ENCODE peak calls at places on chromosomes 13 and 19, in six cellular contexts. One of them, this sample, is unnamed.

GRCh38 chr13:30116379-30116778 is 191.0 kb downstream of the KATNAL1 start:
- DNase-seq in Caco-2: no peak
- DNase-seq in CD4-positive, alpha-beta memory T cell: no peak
- DNase-seq in H1: no peak
- DNase-seq in thoracic aorta: no peak
- DNase-seq in endothelial cell of umbilical vein: no peak
- DNase-seq in this sample: no peak

GRCh38 chr13:102286326-102286725 is 115.5 kb downstream of the FGF14 start:
- DNase-seq in Caco-2: no peak
- DNase-seq in endothelial cell of umbilical vein: no peak
- DNase-seq in CD4-positive, alpha-beta memory T cell: no peak
- DNase-seq in thoracic aorta: no peak
- DNase-seq in H1: no peak
- DNase-seq in this sample: no peak

GRCh38 chr19:13899912-13900584 is 5.9 kb downstream of the BRME1 start:
- DNase-seq in thoracic aorta: no peak
- DNase-seq in CD4-positive, alpha-beta memory T cell: no peak
- DNase-seq in Caco-2: no peak
- DNase-seq in endothelial cell of umbilical vein: no peak
- DNase-seq in H1: no peak
- DNase-seq in this sample: no peak

GRCh38 chr19:18845961-18846360 is 14.2 kb downstream of the UPF1 start:
- DNase-seq in Caco-2: no peak
- DNase-seq in endothelial cell of umbilical vein: no peak
- DNase-seq in thoracic aorta: no peak
- DNase-seq in CD4-positive, alpha-beta memory T cell: no peak
- DNase-seq in H1: no peak
- DNase-seq in this sample: no peak

GRCh38 chr19:38812841-38813320 is at the start of gene LGALS4:
- DNase-seq in endothelial cell of umbilical vein: no peak
- DNase-seq in H1: no peak
- DNase-seq in thoracic aorta: no peak
- DNase-seq in CD4-positive, alpha-beta memory T cell: no peak
- DNase-seq in Caco-2: no peak
- DNase-seq in this sample: no peak

GRCh38 chr19:40217921-40218890 is at the start of gene TTC9B:
- DNase-seq in H1: peak; percentile 46
- DNase-seq in endothelial cell of umbilical vein: no peak
- DNase-seq in Caco-2: no peak
- DNase-seq in thoracic aorta: no peak
- DNase-seq in CD4-positive, alpha-beta memory T cell: peak; percentile 50
- DNase-seq in this sample: no peak

GRCh38 chr13:32894589-32895001 is 121.6 kb upstream of the KL start:
- DNase-seq in endothelial cell of umbilical vein: no peak
- DNase-seq in Caco-2: no peak
- DNase-seq in thoracic aorta: no peak
- DNase-seq in CD4-positive, alpha-beta memory T cell: no peak
- DNase-seq in H1: no peak
- DNase-seq in this sample: peak; percentile 37

GRCh38 chr19:6529351-6529750 is 1.5 kb upstream of the TNFSF9 start:
- DNase-seq in H1: no peak
- DNase-seq in CD4-positive, alpha-beta memory T cell: no peak
- DNase-seq in thoracic aorta: no peak
- DNase-seq in Caco-2: no peak
- DNase-seq in endothelial cell of umbilical vein: no peak
- DNase-seq in this sample: no peak

GRCh38 chr19:13613447-13613846 is 107.2 kb upstream of the CACNA1A start:
- DNase-seq in H1: no peak
- DNase-seq in CD4-positive, alpha-beta memory T cell: no peak
- DNase-seq in endothelial cell of umbilical vein: no peak
- DNase-seq in thoracic aorta: no peak
- DNase-seq in Caco-2: no peak
- DNase-seq in this sample: no peak

GRCh38 chr19:28292822-28293500 is 920.0 kb downstream of the UQCRFS1 start:
- DNase-seq in Caco-2: no peak
- DNase-seq in H1: no peak
- DNase-seq in CD4-positive, alpha-beta memory T cell: no peak
- DNase-seq in thoracic aorta: no peak
- DNase-seq in endothelial cell of umbilical vein: peak; percentile 30
- DNase-seq in this sample: peak; percentile 87

GRCh38 chr19:15180451-15181390 is 20.1 kb downstream of the NOTCH3 start:
- DNase-seq in thoracic aorta: no peak
- DNase-seq in endothelial cell of umbilical vein: no peak
- DNase-seq in CD4-positive, alpha-beta memory T cell: no peak
- DNase-seq in H1: no peak
- DNase-seq in Caco-2: peak; percentile 48
- DNase-seq in this sample: no peak

GRCh38 chr13:108213946-108214345 is 1.4 kb downstream of the LIG4 start:
- DNase-seq in endothelial cell of umbilical vein: no peak
- DNase-seq in Caco-2: no peak
- DNase-seq in H1: no peak
- DNase-seq in CD4-positive, alpha-beta memory T cell: no peak
- DNase-seq in thoracic aorta: no peak
- DNase-seq in this sample: no peak

GRCh38 chr19:48006762-48007161 is 12.3 kb downstream of the ELSPBP1 start:
- DNase-seq in thoracic aorta: no peak
- DNase-seq in Caco-2: peak; percentile 32
- DNase-seq in endothelial cell of umbilical vein: no peak
- DNase-seq in H1: peak; percentile 1
- DNase-seq in CD4-positive, alpha-beta memory T cell: no peak
- DNase-seq in this sample: no peak

GRCh38 chr13:45195421-45195820 is 5.4 kb downstream of the KCTD4 start:
- DNase-seq in CD4-positive, alpha-beta memory T cell: no peak
- DNase-seq in endothelial cell of umbilical vein: peak; percentile 63
- DNase-seq in H1: no peak
- DNase-seq in thoracic aorta: no peak
- DNase-seq in Caco-2: no peak
- DNase-seq in this sample: no peak

GRCh38 chr13:113744197-113745000 is 14.6 kb upstream of the TMEM255B start:
- DNase-seq in thoracic aorta: no peak
- DNase-seq in endothelial cell of umbilical vein: no peak
- DNase-seq in Caco-2: no peak
- DNase-seq in H1: no peak
- DNase-seq in CD4-positive, alpha-beta memory T cell: no peak
- DNase-seq in this sample: no peak

GRCh38 chr13:48656621-48657020 is 2.9 kb downstream of the CYSLTR2 start:
- DNase-seq in H1: no peak
- DNase-seq in CD4-positive, alpha-beta memory T cell: no peak
- DNase-seq in thoracic aorta: no peak
- DNase-seq in endothelial cell of umbilical vein: no peak
- DNase-seq in Caco-2: no peak
- DNase-seq in this sample: peak; percentile 68

GRCh38 chr19:50933640-50934039 is 19.2 kb downstream of the KLK5 start:
- DNase-seq in CD4-positive, alpha-beta memory T cell: no peak
- DNase-seq in Caco-2: no peak
- DNase-seq in thoracic aorta: no peak
- DNase-seq in endothelial cell of umbilical vein: no peak
- DNase-seq in H1: no peak
- DNase-seq in this sample: no peak

GRCh38 chr19:34232566-34233481 is 21.5 kb upstream of the GARRE1 start:
- DNase-seq in H1: no peak
- DNase-seq in Caco-2: no peak
- DNase-seq in endothelial cell of umbilical vein: peak; percentile 87
- DNase-seq in CD4-positive, alpha-beta memory T cell: no peak
- DNase-seq in thoracic aorta: no peak
- DNase-seq in this sample: no peak

GRCh38 chr13:97003071-97003470 is 8.8 kb upstream of the OXGR1 start:
- DNase-seq in endothelial cell of umbilical vein: no peak
- DNase-seq in CD4-positive, alpha-beta memory T cell: no peak
- DNase-seq in thoracic aorta: no peak
- DNase-seq in Caco-2: no peak
- DNase-seq in H1: no peak
- DNase-seq in this sample: no peak

GRCh38 chr13:112859817-112860190 is 109.2 kb upstream of the MCF2L start:
- DNase-seq in thoracic aorta: no peak
- DNase-seq in CD4-positive, alpha-beta memory T cell: no peak
- DNase-seq in Caco-2: no peak
- DNase-seq in endothelial cell of umbilical vein: peak; percentile 87
- DNase-seq in H1: no peak
- DNase-seq in this sample: no peak

GRCh38 chr13:30479154-30479553 is 13.4 kb upstream of the HMGB1 start:
- DNase-seq in CD4-positive, alpha-beta memory T cell: no peak
- DNase-seq in Caco-2: no peak
- DNase-seq in H1: no peak
- DNase-seq in thoracic aorta: no peak
- DNase-seq in endothelial cell of umbilical vein: no peak
- DNase-seq in this sample: no peak

GRCh38 chr19:40165362-40165937 is 25.8 kb upstream of the MAP3K10 start:
- DNase-seq in H1: peak; percentile 61
- DNase-seq in endothelial cell of umbilical vein: peak; percentile 47
- DNase-seq in Caco-2: peak; percentile 49
- DNase-seq in thoracic aorta: no peak
- DNase-seq in CD4-positive, alpha-beta memory T cell: peak; percentile 21
- DNase-seq in this sample: no peak

GRCh38 chr19:55109527-55110291 is 7.7 kb downstream of the PPP1R12C start:
- DNase-seq in H1: no peak
- DNase-seq in endothelial cell of umbilical vein: no peak
- DNase-seq in Caco-2: no peak
- DNase-seq in CD4-positive, alpha-beta memory T cell: no peak
- DNase-seq in thoracic aorta: no peak
- DNase-seq in this sample: no peak

GRCh38 chr13:82879921-82880320 is 1002.4 kb downstream of the SLITRK1 start:
- DNase-seq in thoracic aorta: no peak
- DNase-seq in Caco-2: no peak
- DNase-seq in H1: no peak
- DNase-seq in CD4-positive, alpha-beta memory T cell: no peak
- DNase-seq in endothelial cell of umbilical vein: no peak
- DNase-seq in this sample: no peak

GRCh38 chr13:112710855-112711527 is 21.2 kb downstream of the ATP11A start:
- DNase-seq in endothelial cell of umbilical vein: no peak
- DNase-seq in CD4-positive, alpha-beta memory T cell: no peak
- DNase-seq in Caco-2: no peak
- DNase-seq in thoracic aorta: no peak
- DNase-seq in H1: no peak
- DNase-seq in this sample: no peak

GRCh38 chr13:103703246-103703645 is 637.0 kb upstream of the SLC10A2 start:
- DNase-seq in thoracic aorta: no peak
- DNase-seq in endothelial cell of umbilical vein: no peak
- DNase-seq in Caco-2: no peak
- DNase-seq in H1: no peak
- DNase-seq in CD4-positive, alpha-beta memory T cell: no peak
- DNase-seq in this sample: no peak

GRCh38 chr19:8366961-8367326 is 3.0 kb downstream of the ANGPTL4 start:
- DNase-seq in H1: no peak
- DNase-seq in CD4-positive, alpha-beta memory T cell: no peak
- DNase-seq in thoracic aorta: no peak
- DNase-seq in endothelial cell of umbilical vein: no peak
- DNase-seq in Caco-2: no peak
- DNase-seq in this sample: no peak
- H3K4me1 ChIP-seq in H1: no peaks in the 10 kb centered on the region
- H3K4me1 ChIP-seq in CD4-positive, alpha-beta memory T cell: peaks cover 17% of the 10 kb centered on the region
- H3K4me1 ChIP-seq in thoracic aorta: peaks cover 19% of the 10 kb centered on the region
- H3K4me1 ChIP-seq in endothelial cell of umbilical vein: peaks cover 30% of the 10 kb centered on the region
- H3K4me1 ChIP-seq in Caco-2: no peaks in the 10 kb centered on the region
- H3K4me1 ChIP-seq in this sample: peaks cover 72% of the 10 kb centered on the region

DNA sequence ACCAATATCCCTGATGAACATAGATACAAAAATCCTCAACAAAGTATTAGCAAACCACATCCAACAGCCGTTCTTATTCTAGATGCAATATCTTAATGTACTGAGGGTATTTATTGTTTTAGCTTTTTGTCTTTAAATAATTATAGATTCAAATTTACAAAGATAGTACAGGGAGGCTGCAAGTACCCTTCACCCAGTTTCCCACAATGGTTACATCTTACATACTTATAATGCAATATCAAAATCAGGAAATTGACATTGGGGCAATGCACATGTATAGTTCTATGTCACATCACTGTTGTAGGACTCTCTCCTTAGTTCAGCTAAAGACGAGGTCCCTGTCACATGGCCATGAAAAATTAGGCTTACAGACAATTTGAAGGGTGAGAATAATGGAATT is 75.8 kb downstream of the RUBCNL start:
- DNase-seq in thoracic aorta: no peak
- DNase-seq in Caco-2: no peak
- DNase-seq in endothelial cell of umbilical vein: no peak
- DNase-seq in CD4-positive, alpha-beta memory T cell: no peak
- DNase-seq in H1: no peak
- DNase-seq in this sample: no peak
- H3K4me1 ChIP-seq in thoracic aorta: no peaks in the 10 kb centered on the region
- H3K4me1 ChIP-seq in Caco-2: no peaks in the 10 kb centered on the region
- H3K4me1 ChIP-seq in endothelial cell of umbilical vein: no peaks in the 10 kb centered on the region
- H3K4me1 ChIP-seq in CD4-positive, alpha-beta memory T cell: peaks cover 11% of the 10 kb centered on the region
- H3K4me1 ChIP-seq in H1: no peaks in the 10 kb centered on the region
- H3K4me1 ChIP-seq in this sample: no peaks in the 10 kb centered on the region

GRCh38 chr19:17753976-17754375 is 2.7 kb downstream of the FCHO1 start:
- DNase-seq in Caco-2: no peak
- DNase-seq in H1: no peak
- DNase-seq in thoracic aorta: no peak
- DNase-seq in CD4-positive, alpha-beta memory T cell: no peak
- DNase-seq in endothelial cell of umbilical vein: no peak
- DNase-seq in this sample: no peak
- H3K4me1 ChIP-seq in Caco-2: no peaks in the 10 kb centered on the region
- H3K4me1 ChIP-seq in H1: no peaks in the 10 kb centered on the region
- H3K4me1 ChIP-seq in thoracic aorta: no peaks in the 10 kb centered on the region
- H3K4me1 ChIP-seq in CD4-positive, alpha-beta memory T cell: peaks cover 64% of the 10 kb centered on the region
- H3K4me1 ChIP-seq in endothelial cell of umbilical vein: peaks cover 3% of the 10 kb centered on the region
- H3K4me1 ChIP-seq in this sample: peaks cover 7% of the 10 kb centered on the region

DNA sequence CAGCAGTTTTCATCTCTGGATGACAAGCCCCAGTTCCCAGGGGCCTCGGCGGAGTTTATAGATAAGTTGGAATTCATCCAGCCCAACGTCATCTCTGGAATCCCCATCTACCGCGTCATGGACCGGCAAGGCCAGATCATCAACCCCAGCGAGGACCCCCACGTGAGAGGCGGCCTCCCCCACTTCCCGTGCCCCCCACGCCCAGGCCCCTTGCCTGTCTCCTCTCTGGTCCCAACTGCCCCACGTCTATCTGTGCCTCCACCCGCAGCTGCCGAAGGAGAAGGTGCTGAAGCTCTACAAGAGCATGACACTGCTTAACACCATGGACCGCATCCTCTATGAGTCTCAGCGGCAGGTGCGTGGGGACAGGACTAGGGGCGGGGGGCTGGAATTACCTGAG is 13.0 kb downstream of the BCKDHA start:
- DNase-seq in H1: no peak
- DNase-seq in endothelial cell of umbilical vein: no peak
- DNase-seq in Caco-2: no peak
- DNase-seq in CD4-positive, alpha-beta memory T cell: no peak
- DNase-seq in thoracic aorta: no peak
- DNase-seq in this sample: no peak
- H3K4me1 ChIP-seq in H1: no peaks in the 10 kb centered on the region
- H3K4me1 ChIP-seq in endothelial cell of umbilical vein: peaks cover 11% of the 10 kb centered on the region
- H3K4me1 ChIP-seq in Caco-2: peaks cover 15% of the 10 kb centered on the region
- H3K4me1 ChIP-seq in CD4-positive, alpha-beta memory T cell: peaks cover 4% of the 10 kb centered on the region
- H3K4me1 ChIP-seq in thoracic aorta: peaks cover 7% of the 10 kb centered on the region
- H3K4me1 ChIP-seq in this sample: peaks cover 53% of the 10 kb centered on the region

GRCh38 chr13:99734013-99734693 is 232.9 kb downstream of the TM9SF2 start:
- DNase-seq in Caco-2: no peak
- DNase-seq in CD4-positive, alpha-beta memory T cell: no peak
- DNase-seq in endothelial cell of umbilical vein: no peak
- DNase-seq in thoracic aorta: no peak
- DNase-seq in H1: no peak
- DNase-seq in this sample: no peak
- H3K4me1 ChIP-seq in Caco-2: no peaks in the 10 kb centered on the region
- H3K4me1 ChIP-seq in CD4-positive, alpha-beta memory T cell: no peaks in the 10 kb centered on the region
- H3K4me1 ChIP-seq in endothelial cell of umbilical vein: no peaks in the 10 kb centered on the region
- H3K4me1 ChIP-seq in thoracic aorta: no peaks in the 10 kb centered on the region
- H3K4me1 ChIP-seq in H1: peaks cover 10% of the 10 kb centered on the region
- H3K4me1 ChIP-seq in this sample: no peaks in the 10 kb centered on the region

GRCh38 chr13:99207511-99207910 is 6.9 kb downstream of the UBAC2 start:
- DNase-seq in thoracic aorta: no peak
- DNase-seq in CD4-positive, alpha-beta memory T cell: no peak
- DNase-seq in Caco-2: no peak
- DNase-seq in H1: no peak
- DNase-seq in endothelial cell of umbilical vein: no peak
- DNase-seq in this sample: peak; percentile 47
- H3K4me1 ChIP-seq in thoracic aorta: no peaks in the 10 kb centered on the region
- H3K4me1 ChIP-seq in CD4-positive, alpha-beta memory T cell: peaks cover 84% of the 10 kb centered on the region
- H3K4me1 ChIP-seq in Caco-2: no peaks in the 10 kb centered on the region
- H3K4me1 ChIP-seq in H1: no peaks in the 10 kb centered on the region
- H3K4me1 ChIP-seq in endothelial cell of umbilical vein: peaks cover 1% of the 10 kb centered on the region
- H3K4me1 ChIP-seq in this sample: peaks cover 24% of the 10 kb centered on the region

This sample was measured in esophagus muscularis mucosa.